ENCODE peak calls at places on chromosomes 7 and 10, in five cellular contexts. One of them, this sample, is unnamed.
A peak's percentile ranks its signal among the peaks of the same experiment; 100 is the strongest.

GRCh38 chr7:55065079-55065478 is 46.3 kb downstream of the EGFR start:
- DNase-seq in heart left ventricle: no peak
- DNase-seq in tibial nerve: no peak
- DNase-seq in transverse colon: peak; percentile 37
- DNase-seq in uterus: peak; percentile 70
- DNase-seq in this sample: peak; percentile 77

GRCh38 chr7:80843018-80843671 is 75.7 kb downstream of the SEMA3C start:
- DNase-seq in transverse colon: no peak
- DNase-seq in heart left ventricle: no peak
- DNase-seq in tibial nerve: no peak
- DNase-seq in uterus: no peak
- DNase-seq in this sample: no peak

GRCh38 chr7:113412410-113412809 is 294.1 kb upstream of the SMIM30 start:
- DNase-seq in uterus: no peak
- DNase-seq in heart left ventricle: no peak
- DNase-seq in tibial nerve: no peak
- DNase-seq in transverse colon: no peak
- DNase-seq in this sample: no peak

GRCh38 chr7:108132551-108133265 is 2.5 kb upstream of the LAMB4 start:
- DNase-seq in transverse colon: no peak
- DNase-seq in tibial nerve: no peak
- DNase-seq in heart left ventricle: no peak
- DNase-seq in uterus: no peak
- DNase-seq in this sample: no peak

GRCh38 chr10:78354101-78354500 is 320.4 kb downstream of the RPS24 start:
- DNase-seq in transverse colon: no peak
- DNase-seq in heart left ventricle: no peak
- DNase-seq in uterus: peak; percentile 84
- DNase-seq in tibial nerve: no peak
- DNase-seq in this sample: no peak

GRCh38 chr7:98378210-98378819 is 22.6 kb downstream of the BAIAP2L1 start:
- DNase-seq in transverse colon: no peak
- DNase-seq in heart left ventricle: no peak
- DNase-seq in uterus: no peak
- DNase-seq in tibial nerve: no peak
- DNase-seq in this sample: no peak

GRCh38 chr7:110386914-110387313 is 704.0 kb upstream of the LRRN3 start:
- DNase-seq in heart left ventricle: no peak
- DNase-seq in transverse colon: no peak
- DNase-seq in uterus: no peak
- DNase-seq in tibial nerve: no peak
- DNase-seq in this sample: no peak

GRCh38 chr10:2942937-2943336 is 124.4 kb upstream of the PFKP start:
- DNase-seq in tibial nerve: no peak
- DNase-seq in transverse colon: no peak
- DNase-seq in heart left ventricle: no peak
- DNase-seq in uterus: no peak
- DNase-seq in this sample: no peak

GRCh38 chr10:50375051-50375452 is 123.7 kb upstream of the ASAH2 start:
- DNase-seq in tibial nerve: no peak
- DNase-seq in uterus: no peak
- DNase-seq in heart left ventricle: no peak
- DNase-seq in transverse colon: no peak
- DNase-seq in this sample: no peak

GRCh38 chr7:121714559-121715303 is 158.2 kb upstream of the PTPRZ1 start:
- DNase-seq in heart left ventricle: no peak
- DNase-seq in transverse colon: peak; percentile 42
- DNase-seq in tibial nerve: no peak
- DNase-seq in uterus: no peak
- DNase-seq in this sample: no peak

GRCh38 chr10:101693701-101694055 is 1.3 kb downstream of the FBXW4 start:
- DNase-seq in tibial nerve: no peak
- DNase-seq in heart left ventricle: no peak
- DNase-seq in transverse colon: peak; percentile 10
- DNase-seq in uterus: no peak
- DNase-seq in this sample: no peak

GRCh38 chr10:19778996-19779395 is 37.2 kb upstream of the PLXDC2 start:
- DNase-seq in tibial nerve: no peak
- DNase-seq in transverse colon: no peak
- DNase-seq in heart left ventricle: no peak
- DNase-seq in uterus: no peak
- DNase-seq in this sample: no peak

GRCh38 chr10:11670311-11670825 is 58.9 kb upstream of the USP6NL start:
- DNase-seq in transverse colon: no peak
- DNase-seq in heart left ventricle: no peak
- DNase-seq in uterus: no peak
- DNase-seq in tibial nerve: no peak
- DNase-seq in this sample: no peak

GRCh38 chr7:110839866-110840265 is 251.1 kb upstream of the LRRN3 start:
- DNase-seq in heart left ventricle: no peak
- DNase-seq in uterus: no peak
- DNase-seq in transverse colon: no peak
- DNase-seq in tibial nerve: no peak
- DNase-seq in this sample: no peak

GRCh38 chr10:25934673-25935139 is 677 bp downstream of the MYO3A start:
- DNase-seq in heart left ventricle: no peak
- DNase-seq in uterus: no peak
- DNase-seq in tibial nerve: no peak
- DNase-seq in transverse colon: peak; percentile 8
- DNase-seq in this sample: no peak
- TF ChIP-seq CTCF in heart left ventricle: peak; percentile 46
- TF ChIP-seq CTCF in uterus: no peak
- TF ChIP-seq CTCF in tibial nerve: no peak
- TF ChIP-seq CTCF in transverse colon: no peak
- TF ChIP-seq CTCF in this sample: no peak

DNA sequence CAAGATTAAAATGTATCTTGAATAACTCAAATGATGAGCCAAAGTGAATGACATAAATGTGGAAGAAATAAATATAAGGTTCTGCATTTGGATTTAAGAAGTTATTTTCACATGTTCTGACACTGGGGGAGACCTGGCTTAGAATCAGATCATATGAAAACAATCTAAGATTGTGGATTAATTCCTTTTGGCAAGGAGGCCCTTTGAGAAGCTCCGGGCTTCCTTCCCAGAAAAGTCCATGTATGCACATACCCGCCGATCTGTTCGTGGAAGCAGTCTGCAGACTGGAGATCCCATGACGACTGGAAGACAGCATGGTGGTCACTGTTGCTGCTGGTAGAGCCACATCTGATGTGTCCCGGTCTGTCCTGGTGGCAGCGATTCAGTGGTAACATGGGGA is 15.7 kb downstream of the CLEC2L start:
- DNase-seq in uterus: no peak
- DNase-seq in tibial nerve: no peak
- DNase-seq in transverse colon: no peak
- DNase-seq in heart left ventricle: no peak
- DNase-seq in this sample: no peak
- TF ChIP-seq POLR2A in uterus: no peak
- TF ChIP-seq POLR2A in tibial nerve: no peak
- TF ChIP-seq POLR2A in transverse colon: no peak
- TF ChIP-seq POLR2A in heart left ventricle: no peak
- TF ChIP-seq POLR2A in this sample: no peak

DNA sequence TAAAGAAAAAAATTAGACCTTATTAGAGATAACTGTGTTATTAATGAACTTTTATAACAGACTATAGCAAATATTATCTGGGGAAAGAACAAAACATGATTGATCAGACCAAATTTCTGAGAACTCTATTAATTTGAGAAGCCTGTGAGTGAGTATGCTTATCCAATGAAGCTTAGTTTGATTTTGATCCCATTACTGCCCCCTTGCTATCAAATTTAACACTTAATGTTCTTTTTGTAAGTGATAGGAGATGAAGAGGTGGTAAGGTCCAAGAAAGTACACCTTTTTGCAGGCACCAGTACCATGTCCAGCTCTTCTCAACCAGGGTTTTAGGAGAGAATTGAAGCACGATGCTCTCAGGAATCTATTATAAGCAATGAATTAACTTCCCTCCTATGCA is 49.9 kb downstream of the ZNF365 start:
- DNase-seq in transverse colon: no peak
- DNase-seq in uterus: no peak
- DNase-seq in tibial nerve: no peak
- DNase-seq in heart left ventricle: no peak
- DNase-seq in this sample: no peak
- TF ChIP-seq CTCF in transverse colon: no peak
- TF ChIP-seq CTCF in uterus: no peak
- TF ChIP-seq CTCF in tibial nerve: no peak
- TF ChIP-seq CTCF in heart left ventricle: no peak
- TF ChIP-seq CTCF in this sample: no peak

GRCh38 chr7:2539031-2540028 is 16.0 kb downstream of the BRAT1 start:
- DNase-seq in heart left ventricle: peak; percentile 64
- DNase-seq in uterus: no peak
- DNase-seq in tibial nerve: no peak
- DNase-seq in transverse colon: peak; percentile 6
- DNase-seq in this sample: no peak

GRCh38 chr7:2540641-2541051 is 14.7 kb downstream of the BRAT1 start:
- DNase-seq in transverse colon: peak; percentile 6
- DNase-seq in tibial nerve: no peak
- DNase-seq in heart left ventricle: peak; percentile 56
- DNase-seq in uterus: no peak
- DNase-seq in this sample: no peak

GRCh38 chr7:2541291-2542010 is 13.9 kb downstream of the BRAT1 start:
- DNase-seq in transverse colon: peak; percentile 5
- DNase-seq in tibial nerve: no peak
- DNase-seq in heart left ventricle: peak; percentile 60
- DNase-seq in uterus: no peak
- DNase-seq in this sample: no peak

GRCh38 chr7:2540133-2540532 is 15.2 kb downstream of the BRAT1 start:
- DNase-seq in tibial nerve: no peak
- DNase-seq in uterus: no peak
- DNase-seq in transverse colon: peak; percentile 2
- DNase-seq in heart left ventricle: peak; percentile 14
- DNase-seq in this sample: no peak

DNA sequence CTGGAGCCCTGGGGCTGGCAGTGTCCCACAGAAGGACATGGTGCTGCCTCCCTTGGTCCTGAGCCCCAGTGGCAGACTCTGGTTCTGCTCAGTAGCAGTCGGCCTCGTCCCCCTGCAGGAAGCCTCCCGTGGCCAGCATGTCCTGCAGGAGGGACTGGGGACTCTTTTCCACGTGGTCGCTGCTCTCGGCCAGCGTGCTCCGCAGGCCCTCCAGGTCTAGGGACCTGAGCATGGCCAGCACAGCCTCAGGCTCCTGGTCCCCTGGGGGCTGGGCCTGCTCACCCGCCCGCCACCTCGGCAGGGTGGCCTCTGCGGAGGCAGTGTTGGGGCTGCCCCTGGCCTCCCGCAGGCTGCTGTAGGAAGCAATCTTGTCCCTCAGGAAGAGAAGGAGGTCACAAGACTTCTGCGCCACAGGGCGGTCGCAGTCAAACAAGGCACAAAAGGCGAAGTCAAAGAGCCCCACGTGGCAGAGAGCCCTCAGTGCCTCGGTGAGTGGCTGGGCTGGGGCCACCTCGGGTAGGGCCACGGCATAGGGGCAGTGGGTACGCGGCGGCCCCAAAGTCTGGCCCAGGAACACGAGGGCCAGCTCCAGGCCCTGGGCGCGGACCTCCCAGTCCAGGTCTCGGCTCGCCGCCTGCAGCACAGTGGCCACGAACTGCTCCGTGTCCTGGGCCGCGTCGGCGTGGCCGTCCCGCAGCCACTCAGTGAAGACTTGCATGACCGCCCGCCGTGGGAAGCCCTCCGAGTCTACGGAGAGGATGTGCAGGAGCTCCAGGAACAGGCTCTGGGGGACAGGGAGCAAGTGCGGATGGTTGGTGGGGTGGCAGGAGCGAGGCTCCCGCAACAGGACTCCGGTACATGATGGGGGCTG is 17.1 kb downstream of the BRAT1 start:
- DNase-seq in tibial nerve: no peak
- DNase-seq in heart left ventricle: peak; percentile 59
- DNase-seq in uterus: no peak
- DNase-seq in transverse colon: peak; percentile 5
- DNase-seq in this sample: peak; percentile 17
- TF ChIP-seq POLR2A in tibial nerve: no peak
- TF ChIP-seq POLR2A in heart left ventricle: no peak
- TF ChIP-seq POLR2A in uterus: no peak
- TF ChIP-seq POLR2A in transverse colon: no peak
- TF ChIP-seq POLR2A in this sample: no peak

GRCh38 chr10:69125554-69125953 is 1.6 kb downstream of the VPS26A start:
- DNase-seq in uterus: no peak
- DNase-seq in heart left ventricle: no peak
- DNase-seq in transverse colon: no peak
- DNase-seq in tibial nerve: no peak
- DNase-seq in this sample: no peak

GRCh38 chr10:69124558-69125121 is 662 bp downstream of the VPS26A start:
- DNase-seq in transverse colon: peak; percentile 72
- DNase-seq in heart left ventricle: no peak
- DNase-seq in tibial nerve: no peak
- DNase-seq in uterus: peak; percentile 26
- DNase-seq in this sample: peak; percentile 88

GRCh38 chr10:69123747-69124557 is at the start of gene VPS26A:
- DNase-seq in heart left ventricle: peak; percentile 100
- DNase-seq in transverse colon: peak; percentile 99
- DNase-seq in tibial nerve: peak; percentile 98
- DNase-seq in uterus: peak; percentile 99
- DNase-seq in this sample: peak; percentile 100

GRCh38 chr10:69119896-69120295 is 4.1 kb upstream of the VPS26A start:
- DNase-seq in transverse colon: no peak
- DNase-seq in heart left ventricle: no peak
- DNase-seq in uterus: no peak
- DNase-seq in tibial nerve: no peak
- DNase-seq in this sample: no peak

GRCh38 chr10:69123306-69123746 is 652 bp upstream of the VPS26A start:
- DNase-seq in tibial nerve: no peak
- DNase-seq in uterus: no peak
- DNase-seq in heart left ventricle: no peak
- DNase-seq in transverse colon: peak; percentile 65
- DNase-seq in this sample: no peak
- TF ChIP-seq CTCF in tibial nerve: no peak
- TF ChIP-seq CTCF in uterus: no peak
- TF ChIP-seq CTCF in heart left ventricle: no peak
- TF ChIP-seq CTCF in transverse colon: no peak
- TF ChIP-seq CTCF in this sample: no peak

GRCh38 chr10:43888551-43888950 is 239.9 kb upstream of the ZNF32 start:
- DNase-seq in uterus: no peak
- DNase-seq in transverse colon: no peak
- DNase-seq in tibial nerve: no peak
- DNase-seq in heart left ventricle: no peak
- DNase-seq in this sample: no peak
- TF ChIP-seq POLR2A in uterus: no peak
- TF ChIP-seq POLR2A in transverse colon: no peak
- TF ChIP-seq POLR2A in tibial nerve: no peak
- TF ChIP-seq POLR2A in heart left ventricle: no peak
- TF ChIP-seq POLR2A in this sample: no peak

This sample was measured in lower leg skin.